ENCODE peak calls at places on chromosomes 1 and 21, in seven cellular contexts. F is GM10248, K is foreskin fibroblast, M is tibial nerve, G is H9, J is AG09309, V is psoas muscle. O is an unnamed sample.
A peak's percentile ranks its signal among the peaks of the same experiment; 100 is the strongest.

GRCh38 chr1:183164350-183164749 is 21.7 kb upstream of the LAMC2 start:
- DNase-seq in F (no peak), K (no peak), M (no peak), G (peak; percentile 81), J (no peak), V (no peak), O (no peak)

GRCh38 chr1:241821363-241821762 is 26.6 kb upstream of the EXO1 start:
- DNase-seq in F (no peak), K (no peak), M (no peak), G (no peak), J (peak; percentile 52), V (no peak), O (no peak)

GRCh38 chr1:59399642-59400041 is 102.7 kb downstream of the FGGY start:
- DNase-seq in F (no peak), K (no peak), M (no peak), G (no peak), J (no peak), V (no peak), O (no peak)

GRCh38 chr21:27329255-27329851 is 362.5 kb upstream of the ADAMTS5 start:
- DNase-seq in F (no peak), K (peak; percentile 72), M (no peak), G (no peak), J (no peak), V (no peak), O (no peak)

GRCh38 chr1:165659581-165659895 is 28.5 kb downstream of the MGST3 start:
- DNase-seq in F (no peak), K (no peak), M (no peak), G (peak; percentile 48), J (no peak), V (no peak), O (no peak)

GRCh38 chr1:212529211-212529731 is 79.3 kb upstream of the ATF3 start:
- DNase-seq in F (no peak), K (peak; percentile 67), M (no peak), G (no peak), J (peak; percentile 85), V (no peak), O (no peak)

GRCh38 chr1:158285756-158286241 is 3.9 kb upstream of the CD1C start:
- DNase-seq in F (peak; percentile 49), K (no peak), M (peak; percentile 59), G (no peak), J (no peak), V (peak; percentile 54), O (peak; percentile 77)

GRCh38 chr1:119298687-119299086 is 69.9 kb upstream of the HAO2 start:
- DNase-seq in F (no peak), K (no peak), M (no peak), G (no peak), J (no peak), V (no peak), O (peak; percentile 25)

GRCh38 chr1:169364948-169365347 is 2.6 kb downstream of the NME7 start:
- DNase-seq in F (no peak), K (no peak), M (no peak), G (no peak), J (no peak), V (no peak), O (no peak)

GRCh38 chr21:38531610-38532009 is 33.3 kb upstream of the ERG start:
- DNase-seq in F (no peak), K (peak; percentile 2), M (peak; percentile 20), G (no peak), J (peak; percentile 8), V (no peak), O (no peak)

GRCh38 chr1:52026278-52026677 is 7.3 kb downstream of the KTI12 start:
- DNase-seq in F (no peak), K (no peak), M (no peak), G (no peak), J (no peak), V (no peak), O (no peak)

GRCh38 chr21:43277481-43278351 is 108.9 kb downstream of the CRYAA start:
- DNase-seq in F (no peak), K (no peak), M (no peak), G (no peak), J (no peak), V (no peak), O (no peak)

GRCh38 chr1:46528297-46528955 is 23.0 kb downstream of the KNCN start:
- DNase-seq in F (no peak), K (no peak), M (no peak), G (no peak), J (no peak), V (no peak), O (no peak)

GRCh38 chr21:28781602-28782274 is 210.9 kb downstream of the LTN1 start:
- DNase-seq in F (peak; percentile 10), K (no peak), M (no peak), G (no peak), J (no peak), V (no peak), O (peak; percentile 13)

GRCh38 chr1:23436520-23437354 is 12.2 kb upstream of the TCEA3 start:
- DNase-seq in F (no peak), K (no peak), M (no peak), G (peak; percentile 98), J (no peak), V (no peak), O (no peak)

GRCh38 chr1:70767377-70767776 is 280.2 kb downstream of the PTGER3 start:
- DNase-seq in F (no peak), K (no peak), M (no peak), G (no peak), J (peak; percentile 55), V (no peak), O (no peak)

GRCh38 chr1:171595324-171595723 is 26.7 kb upstream of the MYOCOS start:
- DNase-seq in F (no peak), K (peak; percentile 7), M (no peak), G (no peak), J (no peak), V (no peak), O (peak; percentile 16)

GRCh38 chr1:21935393-21935804 is 1.7 kb downstream of the HSPG2 start:
- DNase-seq in F (no peak), K (no peak), M (no peak), G (no peak), J (no peak), V (no peak), O (no peak)

GRCh38 chr1:29974345-29974744 is 738.0 kb downstream of the PTPRU start:
- DNase-seq in F (no peak), K (peak; percentile 47), M (no peak), G (peak; percentile 50), J (no peak), V (no peak), O (peak; percentile 5)

GRCh38 chr1:239976130-239976968 is 115.3 kb upstream of the FMN2 start:
- DNase-seq in F (peak; percentile 46), K (peak; percentile 47), M (peak; percentile 46), G (peak; percentile 56), J (peak; percentile 28), V (no peak), O (peak; percentile 57)

GRCh38 chr21:44932366-44933181 is 7.3 kb upstream of the SLX9 start:
- DNase-seq in F (peak; percentile 83), K (no peak), M (no peak), G (no peak), J (no peak), V (peak; percentile 70), O (peak; percentile 68)
- TF ChIP-seq CTCF in F (peak; percentile 81), K (peak; percentile 36), M (peak; percentile 54), G (peak; percentile 46), J (peak; percentile 55), V (peak; percentile 49), O (peak; percentile 66)

GRCh38 chr1:114558548-114558947 is 22.9 kb downstream of the BCAS2 start:
- DNase-seq in F (peak; percentile 43), K (no peak), M (no peak), G (no peak), J (no peak), V (no peak), O (peak; percentile 36)
- TF ChIP-seq CTCF in F (peak; percentile 34), K (no peak), M (no peak), G (peak; percentile 67), J (peak; percentile 12), V (no peak), O (peak; percentile 28)

GRCh38 chr1:37748563-37748962 is 16.4 kb downstream of the EPHA10 start:
- DNase-seq in F (no peak), K (no peak), M (no peak), G (no peak), J (no peak), V (no peak), O (no peak)
- TF ChIP-seq CTCF in F (no peak), K (no peak), M (no peak), G (no peak), J (no peak), V (no peak), O (no peak)

GRCh38 chr1:11594222-11594621 is 60.0 kb downstream of the FBXO2 start:
- DNase-seq in F (no peak), K (peak; percentile 42), M (no peak), G (peak; percentile 80), J (peak; percentile 5), V (no peak), O (no peak)
- TF ChIP-seq CTCF in F (no peak), K (no peak), M (no peak), G (peak; percentile 72), J (peak; percentile 33), V (no peak), O (no peak)

GRCh38 chr1:11984121-11984520 is 3.9 kb downstream of the MFN2 start:
- DNase-seq in F (no peak), K (no peak), M (no peak), G (no peak), J (no peak), V (no peak), O (no peak)

GRCh38 chr1:11980676-11980972 is 380 bp downstream of the MFN2 start:
- DNase-seq in F (no peak), K (no peak), M (no peak), G (no peak), J (no peak), V (no peak), O (no peak)

GRCh38 chr1:11981378-11982009 is 1.2 kb downstream of the MFN2 start:
- DNase-seq in F (no peak), K (no peak), M (no peak), G (no peak), J (no peak), V (no peak), O (no peak)

GRCh38 chr1:11979818-11980675 is at the start of gene MFN2:
- DNase-seq in F (peak; percentile 97), K (peak; percentile 98), M (peak; percentile 92), G (peak; percentile 99), J (peak; percentile 79), V (peak; percentile 99), O (peak; percentile 98)

GRCh38 chr1:11982010-11982392 is 1.8 kb downstream of the MFN2 start:
- DNase-seq in F (no peak), K (peak; percentile 37), M (no peak), G (no peak), J (no peak), V (no peak), O (peak; percentile 46)
- TF ChIP-seq CTCF in F (no peak), K (no peak), M (peak; percentile 7), G (peak; percentile 37), J (peak; percentile 59), V (peak; percentile 20), O (peak; percentile 27)